ENCODE peak calls at places on chromosomes 2 and 18, in four cellular contexts. H is ACHN; Q is astrocyte of the hippocampus; C is stimulated activated CD4-positive, alpha-beta T cell treated with anti-CD3 and anti-CD28 coated beads, Interleukin-15, amount 100 ng/mL, for 1 hour. P is an unnamed sample.

GRCh38 chr2:55992465-55992864 is 68.9 kb upstream of the EFEMP1 start:
- DNase-seq in H (peak), Q (peak), C (no peak), P (peak)

GRCh38 chr2:210198326-210198725 is 26.9 kb downstream of the ACADL start:
- DNase-seq in H (peak), Q (peak), C (no peak), P (peak)

GRCh38 chr18:73201940-73202339 is 334.2 kb upstream of the NETO1 start:
- DNase-seq in H (no peak), Q (no peak), C (no peak), P (no peak)

GRCh38 chr2:127523269-127523930 is 2.9 kb downstream of the IWS1 start:
- DNase-seq in H (no peak), Q (no peak), C (no peak), P (no peak)

GRCh38 chr18:72233106-72233505 is 311.0 kb downstream of the CBLN2 start:
- DNase-seq in H (no peak), Q (no peak), C (no peak), P (no peak)

GRCh38 chr2:64654993-64655666 is 1.4 kb upstream of the SERTAD2 start:
- DNase-seq in H (peak), Q (peak), C (no peak), P (no peak)

GRCh38 chr18:41052625-41053024 is 902.4 kb upstream of the PIK3C3 start:
- DNase-seq in H (no peak), Q (no peak), C (no peak), P (no peak)

GRCh38 chr2:120670771-120671480 is 64.7 kb upstream of the GLI2 start:
- DNase-seq in H (no peak), Q (no peak), C (no peak), P (no peak)

GRCh38 chr18:76991021-76991688 is 141.4 kb downstream of the MBP start:
- DNase-seq in H (no peak), Q (no peak), C (no peak), P (no peak)

GRCh38 chr2:202376460-202377307 is 557 bp downstream of the BMPR2 start:
- DNase-seq in H (peak), Q (no peak), C (peak), P (peak)

P was measured in renal cortical epithelial cell.